ENCODE peak calls at places on chromosomes 1 and 21, in nine cellular contexts. One of them, this sample, is unnamed.

GRCh38 chr1:154276797-154277196 is 4.4 kb downstream of the HAX1 start:
- DNase-seq in nephron progenitor cell: no peak
- DNase-seq in HFF-Myc: no peak
- DNase-seq in OCI-LY7: peak; percentile 17
- DNase-seq in HFFc6: no peak
- DNase-seq in transverse colon: no peak
- DNase-seq in tibial artery: no peak
- DNase-seq in sigmoid colon: no peak
- DNase-seq in mucosa of descending colon: no peak
- DNase-seq in this sample: no peak

GRCh38 chr21:38330671-38331070 is 73.9 kb downstream of the KCNJ15 start:
- DNase-seq in nephron progenitor cell: no peak
- DNase-seq in transverse colon: no peak
- DNase-seq in sigmoid colon: no peak
- DNase-seq in mucosa of descending colon: no peak
- DNase-seq in HFF-Myc: no peak
- DNase-seq in HFFc6: peak; percentile 17
- DNase-seq in tibial artery: no peak
- DNase-seq in OCI-LY7: no peak
- DNase-seq in this sample: no peak

GRCh38 chr1:71351438-71351837 is 270.6 kb upstream of the ZRANB2 start:
- DNase-seq in transverse colon: no peak
- DNase-seq in mucosa of descending colon: no peak
- DNase-seq in tibial artery: no peak
- DNase-seq in HFFc6: peak; percentile 66
- DNase-seq in OCI-LY7: no peak
- DNase-seq in nephron progenitor cell: no peak
- DNase-seq in sigmoid colon: no peak
- DNase-seq in HFF-Myc: no peak
- DNase-seq in this sample: no peak

GRCh38 chr21:29654855-29655254 is 284.9 kb downstream of the GRIK1 start:
- DNase-seq in transverse colon: no peak
- DNase-seq in HFFc6: no peak
- DNase-seq in mucosa of descending colon: no peak
- DNase-seq in OCI-LY7: no peak
- DNase-seq in nephron progenitor cell: no peak
- DNase-seq in HFF-Myc: no peak
- DNase-seq in tibial artery: no peak
- DNase-seq in sigmoid colon: no peak
- DNase-seq in this sample: no peak

GRCh38 chr1:101653482-101653946 is 343.2 kb downstream of the OLFM3 start:
- DNase-seq in HFFc6: no peak
- DNase-seq in sigmoid colon: no peak
- DNase-seq in tibial artery: no peak
- DNase-seq in mucosa of descending colon: peak; percentile 41
- DNase-seq in HFF-Myc: no peak
- DNase-seq in nephron progenitor cell: peak; percentile 12
- DNase-seq in transverse colon: peak; percentile 8
- DNase-seq in OCI-LY7: peak; percentile 2
- DNase-seq in this sample: peak; percentile 22

GRCh38 chr1:160261526-160261877 is 847 bp downstream of the DCAF8 start:
- DNase-seq in nephron progenitor cell: peak; percentile 27
- DNase-seq in transverse colon: peak; percentile 54
- DNase-seq in HFFc6: peak; percentile 80
- DNase-seq in tibial artery: no peak
- DNase-seq in mucosa of descending colon: peak; percentile 67
- DNase-seq in HFF-Myc: peak; percentile 72
- DNase-seq in sigmoid colon: no peak
- DNase-seq in OCI-LY7: peak; percentile 24
- DNase-seq in this sample: no peak

GRCh38 chr21:15277498-15277897 is 212.7 kb upstream of the NRIP1 start:
- DNase-seq in sigmoid colon: no peak
- DNase-seq in nephron progenitor cell: no peak
- DNase-seq in tibial artery: no peak
- DNase-seq in transverse colon: no peak
- DNase-seq in HFF-Myc: no peak
- DNase-seq in OCI-LY7: no peak
- DNase-seq in mucosa of descending colon: no peak
- DNase-seq in HFFc6: no peak
- DNase-seq in this sample: no peak

GRCh38 chr1:85297855-85298629 is 21.6 kb upstream of the BCL10 start:
- DNase-seq in mucosa of descending colon: peak; percentile 77
- DNase-seq in OCI-LY7: no peak
- DNase-seq in HFFc6: peak; percentile 96
- DNase-seq in tibial artery: no peak
- DNase-seq in transverse colon: no peak
- DNase-seq in nephron progenitor cell: no peak
- DNase-seq in HFF-Myc: peak; percentile 100
- DNase-seq in sigmoid colon: no peak
- DNase-seq in this sample: no peak

GRCh38 chr1:170729608-170730378 is 65.9 kb downstream of the PRRX1 start:
- DNase-seq in sigmoid colon: no peak
- DNase-seq in mucosa of descending colon: no peak
- DNase-seq in OCI-LY7: no peak
- DNase-seq in nephron progenitor cell: no peak
- DNase-seq in HFFc6: peak; percentile 28
- DNase-seq in HFF-Myc: no peak
- DNase-seq in transverse colon: no peak
- DNase-seq in tibial artery: no peak
- DNase-seq in this sample: no peak

GRCh38 chr1:222546548-222547259 is 1.2 kb downstream of the HHIPL2 start:
- DNase-seq in nephron progenitor cell: peak; percentile 33
- DNase-seq in tibial artery: no peak
- DNase-seq in HFF-Myc: peak; percentile 35
- DNase-seq in OCI-LY7: no peak
- DNase-seq in sigmoid colon: no peak
- DNase-seq in transverse colon: no peak
- DNase-seq in HFFc6: peak; percentile 93
- DNase-seq in mucosa of descending colon: no peak
- DNase-seq in this sample: no peak

GRCh38 chr1:190170321-190170720 is 307.3 kb downstream of the BRINP3 start:
- DNase-seq in HFF-Myc: no peak
- DNase-seq in HFFc6: no peak
- DNase-seq in tibial artery: no peak
- DNase-seq in mucosa of descending colon: no peak
- DNase-seq in nephron progenitor cell: no peak
- DNase-seq in transverse colon: no peak
- DNase-seq in sigmoid colon: no peak
- DNase-seq in OCI-LY7: no peak
- DNase-seq in this sample: no peak

GRCh38 chr1:111735321-111735720 is 3.9 kb downstream of the INKA2 start:
- DNase-seq in OCI-LY7: no peak
- DNase-seq in HFF-Myc: no peak
- DNase-seq in HFFc6: peak; percentile 25
- DNase-seq in transverse colon: no peak
- DNase-seq in tibial artery: no peak
- DNase-seq in mucosa of descending colon: no peak
- DNase-seq in nephron progenitor cell: no peak
- DNase-seq in sigmoid colon: no peak
- DNase-seq in this sample: no peak

GRCh38 chr1:237877628-237878027 is 13.1 kb downstream of the ZP4 start:
- DNase-seq in mucosa of descending colon: no peak
- DNase-seq in HFF-Myc: no peak
- DNase-seq in tibial artery: no peak
- DNase-seq in transverse colon: no peak
- DNase-seq in nephron progenitor cell: no peak
- DNase-seq in OCI-LY7: no peak
- DNase-seq in sigmoid colon: no peak
- DNase-seq in HFFc6: no peak
- DNase-seq in this sample: no peak

GRCh38 chr1:21174638-21175323 is 1.9 kb downstream of the EIF4G3 start:
- DNase-seq in sigmoid colon: no peak
- DNase-seq in nephron progenitor cell: no peak
- DNase-seq in HFFc6: peak; percentile 33
- DNase-seq in transverse colon: no peak
- DNase-seq in HFF-Myc: no peak
- DNase-seq in tibial artery: no peak
- DNase-seq in mucosa of descending colon: no peak
- DNase-seq in OCI-LY7: no peak
- DNase-seq in this sample: no peak

GRCh38 chr1:52189898-52190480 is 48.1 kb downstream of the ZFYVE9 start:
- DNase-seq in nephron progenitor cell: no peak
- DNase-seq in HFFc6: no peak
- DNase-seq in sigmoid colon: no peak
- DNase-seq in HFF-Myc: no peak
- DNase-seq in transverse colon: no peak
- DNase-seq in mucosa of descending colon: no peak
- DNase-seq in tibial artery: no peak
- DNase-seq in OCI-LY7: no peak
- DNase-seq in this sample: no peak
- TF ChIP-seq CTCF in nephron progenitor cell: no peak
- TF ChIP-seq CTCF in HFFc6: no peak
- TF ChIP-seq CTCF in sigmoid colon: no peak
- TF ChIP-seq CTCF in HFF-Myc: no peak
- TF ChIP-seq CTCF in transverse colon: no peak
- TF ChIP-seq CTCF in mucosa of descending colon: no peak
- TF ChIP-seq CTCF in tibial artery: no peak
- TF ChIP-seq CTCF in OCI-LY7: no peak
- TF ChIP-seq CTCF in this sample: no peak

DNA sequence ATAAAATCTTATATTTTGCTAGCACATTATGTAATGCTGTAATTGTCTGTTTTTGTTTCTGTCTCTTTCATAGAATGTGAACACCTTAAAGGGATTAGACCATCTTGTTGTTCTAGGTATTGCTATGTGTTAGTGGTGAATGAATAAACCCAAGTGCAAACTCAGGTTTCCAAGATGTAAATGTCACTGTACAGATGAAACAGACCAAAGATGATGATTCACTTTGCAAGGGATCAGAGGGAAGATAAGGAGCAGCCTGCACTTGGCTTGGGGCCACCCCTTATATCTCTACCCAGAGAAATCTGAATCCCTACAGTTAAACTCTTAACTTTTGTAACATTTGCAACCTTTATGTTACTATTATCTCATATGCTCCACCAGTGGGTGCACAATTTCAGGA is 25.4 kb downstream of the UROD start:
- DNase-seq in HFFc6: peak; percentile 7
- DNase-seq in transverse colon: no peak
- DNase-seq in sigmoid colon: no peak
- DNase-seq in mucosa of descending colon: no peak
- DNase-seq in OCI-LY7: no peak
- DNase-seq in HFF-Myc: no peak
- DNase-seq in tibial artery: no peak
- DNase-seq in nephron progenitor cell: no peak
- DNase-seq in this sample: no peak
- TF ChIP-seq CTCF in HFFc6: no peak
- TF ChIP-seq CTCF in transverse colon: no peak
- TF ChIP-seq CTCF in sigmoid colon: no peak
- TF ChIP-seq CTCF in mucosa of descending colon: no peak
- TF ChIP-seq CTCF in OCI-LY7: no peak
- TF ChIP-seq CTCF in HFF-Myc: no peak
- TF ChIP-seq CTCF in tibial artery: no peak
- TF ChIP-seq CTCF in nephron progenitor cell: no peak
- TF ChIP-seq CTCF in this sample: no peak

GRCh38 chr1:12810691-12811408 is 19.7 kb downstream of the PRAMEF1 start:
- DNase-seq in nephron progenitor cell: no peak
- DNase-seq in HFFc6: no peak
- DNase-seq in mucosa of descending colon: no peak
- DNase-seq in OCI-LY7: no peak
- DNase-seq in sigmoid colon: no peak
- DNase-seq in transverse colon: no peak
- DNase-seq in tibial artery: no peak
- DNase-seq in HFF-Myc: no peak
- DNase-seq in this sample: no peak

GRCh38 chr1:12811409-12811784 is 19.8 kb downstream of the PRAMEF11 start:
- DNase-seq in mucosa of descending colon: no peak
- DNase-seq in tibial artery: no peak
- DNase-seq in HFF-Myc: no peak
- DNase-seq in transverse colon: no peak
- DNase-seq in sigmoid colon: no peak
- DNase-seq in OCI-LY7: no peak
- DNase-seq in nephron progenitor cell: no peak
- DNase-seq in HFFc6: no peak
- DNase-seq in this sample: no peak

DNA sequence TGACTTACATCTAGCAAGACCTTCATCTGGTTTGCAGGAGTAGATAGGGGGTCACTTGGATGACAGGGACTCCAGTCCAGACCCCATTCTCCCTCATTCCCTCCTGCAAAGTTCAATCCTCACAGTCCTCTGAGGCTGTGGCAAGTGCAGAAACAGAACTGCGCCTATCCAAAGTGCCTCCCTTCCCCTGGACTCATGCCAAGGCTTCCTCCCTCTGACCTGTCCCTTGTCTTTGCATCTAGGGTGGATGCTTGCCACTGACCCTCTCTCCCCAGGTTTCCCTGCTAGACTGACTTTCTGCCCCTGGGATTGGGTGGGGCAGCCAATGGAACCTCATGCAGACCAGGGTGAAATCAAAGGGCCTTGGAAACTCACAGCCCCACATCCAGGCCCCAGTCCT is 18.7 kb downstream of the PRAMEF1 start:
- DNase-seq in OCI-LY7: no peak
- DNase-seq in transverse colon: no peak
- DNase-seq in sigmoid colon: no peak
- DNase-seq in HFF-Myc: no peak
- DNase-seq in mucosa of descending colon: no peak
- DNase-seq in nephron progenitor cell: no peak
- DNase-seq in tibial artery: no peak
- DNase-seq in HFFc6: no peak
- DNase-seq in this sample: no peak
- TF ChIP-seq CTCF in OCI-LY7: no peak
- TF ChIP-seq CTCF in transverse colon: no peak
- TF ChIP-seq CTCF in sigmoid colon: no peak
- TF ChIP-seq CTCF in HFF-Myc: no peak
- TF ChIP-seq CTCF in mucosa of descending colon: no peak
- TF ChIP-seq CTCF in nephron progenitor cell: no peak
- TF ChIP-seq CTCF in tibial artery: no peak
- TF ChIP-seq CTCF in HFFc6: no peak
- TF ChIP-seq CTCF in this sample: no peak

DNA sequence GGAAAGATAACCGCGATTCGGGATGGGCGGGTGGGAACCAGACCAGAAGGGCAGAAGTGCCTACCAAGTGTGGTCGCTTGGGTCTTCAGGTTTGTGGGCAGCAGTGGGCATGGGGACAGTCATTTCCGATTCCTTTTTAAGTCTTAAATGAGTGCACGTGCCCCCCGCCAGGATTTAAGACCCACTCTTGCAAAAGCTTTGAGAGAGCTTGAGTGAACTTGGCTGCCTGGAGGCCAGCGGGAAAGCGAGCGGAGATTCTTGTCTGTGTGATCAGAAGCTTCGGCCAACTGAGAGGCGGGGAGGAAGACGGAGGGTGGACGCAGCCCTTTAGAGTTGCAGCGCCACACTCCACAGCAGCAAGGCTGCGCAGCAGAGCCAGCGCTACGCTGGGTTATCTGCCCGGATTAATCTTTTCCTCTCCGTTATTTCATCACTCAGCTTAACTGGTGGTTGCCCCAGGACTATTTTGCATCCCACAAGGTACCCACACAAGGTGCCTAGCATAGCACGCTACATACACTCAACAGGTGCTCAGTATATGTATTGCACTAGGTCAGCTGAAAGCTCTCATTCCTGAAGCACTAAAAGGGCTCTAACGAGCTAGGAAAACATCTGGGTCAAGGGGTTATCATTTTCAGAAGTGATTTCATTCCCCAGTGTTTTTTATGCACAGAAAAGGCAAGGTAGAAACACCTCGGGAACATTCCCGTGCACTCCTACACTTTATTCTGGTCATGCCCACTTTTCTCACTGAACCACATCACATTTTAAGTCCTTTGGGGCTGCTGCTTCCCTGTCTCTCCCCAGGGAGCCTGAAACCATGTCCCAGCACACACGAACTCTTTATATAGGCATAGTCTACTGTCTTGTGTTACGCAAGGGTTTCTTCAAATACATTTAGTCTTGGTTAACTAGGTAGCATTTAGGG is 1.5 kb upstream of the BATF3 start:
- DNase-seq in HFF-Myc: no peak
- DNase-seq in nephron progenitor cell: peak; percentile 58
- DNase-seq in HFFc6: no peak
- DNase-seq in tibial artery: peak; percentile 77
- DNase-seq in mucosa of descending colon: peak; percentile 32
- DNase-seq in sigmoid colon: peak; percentile 83
- DNase-seq in OCI-LY7: peak; percentile 40
- DNase-seq in transverse colon: peak; percentile 39
- DNase-seq in this sample: peak; percentile 47
- TF ChIP-seq CTCF in HFF-Myc: no peak
- TF ChIP-seq CTCF in nephron progenitor cell: no peak
- TF ChIP-seq CTCF in HFFc6: peak; percentile 8
- TF ChIP-seq CTCF in tibial artery: no peak
- TF ChIP-seq CTCF in mucosa of descending colon: no peak
- TF ChIP-seq CTCF in sigmoid colon: no peak
- TF ChIP-seq CTCF in OCI-LY7: no peak
- TF ChIP-seq CTCF in transverse colon: no peak
- TF ChIP-seq CTCF in this sample: no peak

This sample was measured in endothelial cell.